ENCODE peak calls at places on chromosomes 3 and 15, in six cellular contexts. N is GM23338, W is DND-41, H is GM23248, F is fibroblast of lung, M is mammary epithelial cell. K is an unnamed sample. For H3K4me1, the result is how much of the 10 kb centered on the place peaks cover.

GRCh38 chr3:194871143-194871863 is 185.6 kb downstream of the FAM43A start:
- DNase-seq in N (peak), W (no peak), H (peak), F (peak), M (peak), K (peak)

GRCh38 chr15:70955151-70955550 is 62.5 kb downstream of the LRRC49 start:
- DNase-seq in N (no peak), W (no peak), H (peak), F (peak), M (peak), K (no peak)

GRCh38 chr3:30368978-30369377 is 237.4 kb upstream of the TGFBR2 start:
- DNase-seq in N (no peak), W (no peak), H (peak), F (peak), M (no peak), K (no peak)

GRCh38 chr3:33810545-33810944 is 12.1 kb downstream of the PDCD6IP start:
- DNase-seq in N (no peak), W (no peak), H (no peak), F (no peak), M (no peak), K (no peak)

GRCh38 chr3:126826693-126827092 is 122.7 kb downstream of the CHCHD6 start:
- DNase-seq in N (no peak), W (no peak), H (no peak), F (no peak), M (no peak), K (no peak)

GRCh38 chr3:134846943-134847342 is 51.9 kb downstream of the EPHB1 start:
- DNase-seq in N (peak), W (no peak), H (peak), F (peak), M (peak), K (peak)

GRCh38 chr3:196399485-196399945 is 32.7 kb downstream of the UBXN7 start:
- DNase-seq in N (no peak), W (no peak), H (peak), F (peak), M (peak), K (no peak)

GRCh38 chr15:64263567-64263966 is 92.4 kb downstream of the CSNK1G1 start:
- DNase-seq in N (no peak), W (no peak), H (no peak), F (no peak), M (no peak), K (no peak)

GRCh38 chr15:47812436-47813109 is 95.3 kb downstream of the SEMA6D start:
- DNase-seq in N (no peak), W (no peak), H (peak), F (peak), M (peak), K (no peak)

GRCh38 chr3:13825317-13825590 is 54.6 kb downstream of the WNT7A start:
- DNase-seq in N (no peak), W (no peak), H (no peak), F (no peak), M (peak), K (no peak)

GRCh38 chr3:172467170-172467824 is 19.0 kb upstream of the GHSR start:
- DNase-seq in N (no peak), W (no peak), H (peak), F (peak), M (peak), K (peak)

GRCh38 chr3:12601072-12601471 is 44.2 kb downstream of the MKRN2 start:
- DNase-seq in N (no peak), W (no peak), H (no peak), F (no peak), M (no peak), K (no peak)

GRCh38 chr15:80641384-80641783 is 53.7 kb upstream of the ABHD17C start:
- DNase-seq in N (no peak), W (no peak), H (no peak), F (no peak), M (no peak), K (no peak)

GRCh38 chr15:59703979-59704796 is 15.1 kb upstream of the BNIP2 start:
- DNase-seq in N (no peak), W (no peak), H (no peak), F (no peak), M (no peak), K (no peak)

GRCh38 chr3:108125550-108126071 is 34.8 kb upstream of the CD47 start:
- DNase-seq in N (no peak), W (peak), H (no peak), F (no peak), M (no peak), K (peak)
- H3K27ac ChIP-seq in N (no peak), W (peak), H (no peak), F (no peak), M (no peak), K (peak)

DNA sequence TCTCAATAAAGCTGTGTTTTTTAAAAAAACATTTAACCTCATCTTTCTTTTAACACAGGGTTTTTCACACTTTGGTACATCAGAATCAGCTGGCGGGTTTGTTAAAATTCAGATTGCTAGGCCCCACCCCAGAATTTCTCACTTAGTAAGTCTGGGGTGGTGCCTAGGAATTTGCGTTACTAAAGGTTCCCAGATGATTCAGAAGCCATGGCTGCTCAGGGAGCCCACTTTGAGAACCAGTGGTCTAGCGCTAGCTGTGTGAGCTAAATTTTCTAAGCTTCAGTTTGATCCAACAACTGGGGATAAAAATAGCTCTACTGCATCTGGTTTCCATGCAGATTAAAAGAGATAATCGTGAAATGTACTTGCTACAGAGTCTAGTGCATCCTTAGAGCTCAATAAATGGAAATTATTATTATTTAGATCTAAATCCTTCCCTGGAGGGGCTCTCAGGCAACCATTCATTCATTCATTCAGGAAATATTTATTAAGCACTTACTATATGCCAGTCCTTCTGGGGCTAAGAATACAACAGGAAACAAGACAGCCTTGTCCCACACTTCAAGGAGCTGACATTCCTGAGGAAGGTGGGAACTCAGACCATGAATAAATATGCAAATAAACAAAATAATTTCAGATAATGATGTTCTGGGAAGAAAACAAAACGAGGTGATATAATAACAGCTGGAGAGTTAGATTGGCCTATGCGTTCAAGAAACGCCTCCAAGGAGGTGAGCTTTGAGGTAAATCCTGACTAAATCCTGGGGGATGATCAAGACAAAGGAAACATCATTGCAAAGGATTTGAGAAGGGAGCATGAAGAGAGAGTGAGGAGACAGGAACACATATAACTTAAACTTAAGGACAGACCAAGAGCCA is 3.9 kb upstream of the CIDEC start:
- DNase-seq in N (no peak), W (no peak), H (peak), F (peak), M (no peak), K (no peak)
- TF ChIP-seq EZH2 in N (no peak), W (no peak), H (no peak), F (no peak), M (no peak), K (no peak)

DNA sequence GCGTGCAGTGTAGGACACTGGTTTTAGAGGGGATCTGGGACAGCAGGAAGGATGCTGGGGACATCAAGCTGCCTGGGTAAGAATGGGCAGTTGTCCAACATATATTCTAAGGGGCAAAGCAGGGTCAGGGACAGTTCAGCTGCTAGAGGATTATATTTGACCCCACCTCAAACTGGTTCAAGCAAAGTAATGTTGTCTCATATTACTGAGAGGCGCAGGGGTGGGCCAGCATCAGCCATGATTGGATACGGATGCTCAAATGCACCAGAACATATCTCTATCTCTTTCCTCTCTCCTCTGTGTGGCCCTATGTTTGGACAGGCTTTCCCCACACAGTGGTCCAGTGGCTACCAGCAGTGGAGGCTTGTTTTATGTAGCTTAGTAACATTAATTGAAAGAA is 49.7 kb upstream of the RGMA start:
- DNase-seq in N (no peak), W (no peak), H (no peak), F (no peak), M (no peak), K (no peak)
- H3K4me1 ChIP-seq in N (under half), W (under half), H (under half), F (under half), M (under half), K (under half)

GRCh38 chr3:58539636-58540035 is 2.6 kb upstream of the ACOX2 start:
- DNase-seq in N (no peak), W (no peak), H (no peak), F (peak), M (no peak), K (no peak)

GRCh38 chr3:58535531-58536500 is 1.2 kb downstream of the ACOX2 start:
- DNase-seq in N (no peak), W (no peak), H (no peak), F (peak), M (peak), K (peak)

GRCh38 chr3:58536501-58537411 is at the start of gene ACOX2:
- DNase-seq in N (no peak), W (no peak), H (peak), F (peak), M (no peak), K (peak)

GRCh38 chr3:58540176-58540863 is 3.3 kb upstream of the ACOX2 start:
- DNase-seq in N (no peak), W (no peak), H (no peak), F (no peak), M (no peak), K (no peak)

DNA sequence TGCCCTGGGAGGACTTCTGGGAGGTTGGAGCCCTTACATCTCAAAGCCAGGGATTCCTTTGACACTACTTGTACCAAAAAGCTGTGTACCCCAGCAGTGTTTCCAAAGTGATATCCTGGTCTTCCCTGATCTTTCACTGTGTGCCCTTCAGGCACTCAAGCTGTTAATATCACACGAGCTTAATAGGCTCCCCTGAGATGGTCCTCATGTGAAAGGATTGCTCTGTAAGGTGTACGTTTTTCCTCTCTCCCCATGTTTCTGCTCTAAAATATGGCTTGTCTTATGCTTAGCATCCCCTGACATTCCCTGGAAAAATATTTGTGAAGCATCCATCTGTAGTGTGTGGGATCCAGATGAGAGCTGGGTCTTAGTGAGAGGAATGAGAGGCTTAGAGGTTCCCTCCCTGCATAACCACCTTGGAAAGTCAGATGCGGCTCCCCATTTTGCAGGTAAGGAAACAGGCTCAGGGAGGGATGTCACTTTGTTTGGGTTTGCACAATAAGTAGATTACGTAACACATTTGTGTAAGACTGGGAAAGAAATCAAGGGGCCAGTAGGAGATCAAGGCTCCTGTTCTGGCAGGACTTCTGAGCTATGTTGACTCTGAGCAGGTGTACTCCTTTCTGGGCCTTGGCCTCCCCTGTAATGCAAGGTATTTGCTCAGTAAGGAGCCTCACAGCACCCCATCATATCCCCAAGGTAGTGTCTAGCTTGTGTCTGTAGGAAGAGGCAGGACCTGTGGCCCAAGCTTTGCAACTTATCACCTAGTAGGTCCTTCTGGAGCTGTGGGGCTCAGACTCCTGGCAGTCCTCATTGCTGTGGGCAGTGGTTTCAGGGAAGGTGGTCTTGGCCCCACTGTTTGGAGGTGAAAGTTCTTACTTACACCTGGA is 667 bp upstream of the ACOX2 start:
- DNase-seq in N (no peak), W (no peak), H (peak), F (no peak), M (no peak), K (no peak)
- H3K27ac ChIP-seq in N (no peak), W (no peak), H (peak), F (no peak), M (no peak), K (no peak)

DNA sequence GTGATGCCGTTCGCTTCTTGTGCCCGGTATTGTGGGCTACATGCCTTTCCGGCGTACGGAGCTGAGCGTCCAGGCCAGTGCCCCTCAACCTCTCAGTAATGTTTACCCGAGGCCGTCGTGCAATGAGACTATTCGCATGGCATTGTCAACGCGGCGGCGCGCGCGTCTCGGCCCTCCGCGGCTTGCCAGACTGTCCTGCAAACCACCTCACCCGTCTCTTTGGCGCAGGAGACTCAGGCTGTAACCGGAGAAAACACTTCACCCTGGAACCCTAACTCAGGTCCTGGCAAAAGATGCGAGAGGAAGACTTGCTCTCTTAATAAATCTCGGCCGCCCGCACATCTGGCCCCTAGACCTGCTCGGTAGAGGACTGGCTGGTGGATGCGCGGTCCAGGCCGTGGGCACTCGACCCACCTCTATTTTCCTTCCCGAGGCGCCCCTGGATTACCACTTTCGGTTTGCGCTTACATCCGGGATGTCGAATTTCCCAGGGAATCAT is 71.6 kb upstream of the POLG start:
- DNase-seq in N (no peak), W (no peak), H (no peak), F (no peak), M (no peak), K (no peak)
- TF ChIP-seq EZH2 in N (peak), W (no peak), H (no peak), F (peak), M (peak), K (peak)

GRCh38 chr15:30919877-30920550 is 16.3 kb downstream of the FAN1 start:
- DNase-seq in N (no peak), W (no peak), H (no peak), F (no peak), M (no peak), K (no peak)

GRCh38 chr15:30921106-30921505 is 17.4 kb downstream of the FAN1 start:
- DNase-seq in N (no peak), W (no peak), H (no peak), F (no peak), M (no peak), K (no peak)

GRCh38 chr15:30923429-30923828 is 19.7 kb downstream of the FAN1 start:
- DNase-seq in N (no peak), W (no peak), H (no peak), F (no peak), M (no peak), K (no peak)

GRCh38 chr15:30922469-30923311 is 19.0 kb downstream of the FAN1 start:
- DNase-seq in N (peak), W (no peak), H (peak), F (peak), M (peak), K (peak)

DNA sequence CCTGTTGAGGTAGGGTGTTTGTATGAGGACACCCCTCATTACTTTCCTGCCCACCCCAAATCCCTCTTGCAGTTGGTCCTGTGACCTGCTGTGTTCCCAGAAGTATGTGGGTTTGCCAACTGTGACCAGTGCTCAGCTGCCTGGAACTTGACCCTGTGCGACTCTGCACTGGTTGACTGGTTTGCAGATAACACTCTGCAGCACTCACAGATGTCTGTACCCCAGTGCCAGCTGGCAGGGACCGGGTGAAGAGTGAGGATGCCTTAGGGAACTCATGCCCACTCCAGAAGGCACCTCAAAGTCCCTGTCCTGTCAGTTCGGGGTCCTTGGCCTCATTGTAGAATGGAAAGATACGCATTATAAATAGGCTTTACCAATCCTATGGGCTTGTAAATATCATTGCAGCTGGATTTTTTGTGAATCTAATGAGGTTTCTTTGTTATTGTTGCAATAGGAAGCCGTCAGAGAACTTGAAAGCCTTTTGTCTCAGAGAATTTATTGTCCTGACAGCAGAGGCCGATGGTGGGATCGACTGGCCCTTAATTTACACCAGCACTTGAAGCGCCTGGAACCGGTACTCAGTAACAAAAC is 18.2 kb downstream of the FAN1 start:
- DNase-seq in N (peak), W (no peak), H (no peak), F (peak), M (no peak), K (peak)
- H3K4me1 ChIP-seq in N (under half), W (under half), H (under half), F (under half), M (under half), K (under half)

K was measured in endothelial cell of umbilical vein.